ENCODE peak calls at places on chromosomes 6 and 20, in five cellular contexts. I is stomach, K is A549, A is cardiac muscle cell, Q is RPMI8226. N is an unnamed sample.
A peak's percentile ranks its signal among the peaks of the same experiment; 100 is the strongest.

GRCh38 chr20:20212675-20213096 is 155.2 kb upstream of the INSM1 start:
- DNase-seq in A (no peak), K (no peak), I (no peak), Q (no peak), N (no peak)

GRCh38 chr20:64255361-64256281 is at the start of gene PCMTD2:
- DNase-seq in I (peak; percentile 85), A (peak; percentile 93), Q (peak; percentile 93), K (peak; percentile 90), N (peak; percentile 100)

GRCh38 chr6:110633731-110634130 is 157.3 kb upstream of the SLC22A16 start:
- DNase-seq in I (no peak), Q (no peak), A (no peak), K (no peak), N (no peak)

GRCh38 chr20:36717657-36718056 is 28.2 kb downstream of the NDRG3 start:
- DNase-seq in K (no peak), Q (peak; percentile 19), A (peak; percentile 19), I (no peak), N (no peak)

GRCh38 chr6:36604090-36605060 is 10.2 kb downstream of the SRSF3 start:
- DNase-seq in Q (no peak), A (no peak), K (no peak), I (no peak), N (no peak)

GRCh38 chr6:150325093-150325772 is 43.6 kb upstream of the IYD start:
- DNase-seq in A (no peak), Q (no peak), K (no peak), I (peak; percentile 67), N (no peak)

GRCh38 chr6:36487698-36488097 is 44.9 kb downstream of the KCTD20 start:
- DNase-seq in A (no peak), I (no peak), K (no peak), Q (no peak), N (no peak)

GRCh38 chr6:33740204-33740608 is 6.5 kb downstream of the IP6K3 start:
- DNase-seq in K (no peak), A (no peak), I (no peak), Q (no peak), N (no peak)

GRCh38 chr6:484086-484728 is 92.7 kb downstream of the IRF4 start:
- DNase-seq in A (no peak), I (no peak), Q (no peak), K (no peak), N (no peak)

GRCh38 chr6:140174509-140174908 is 800.1 kb upstream of the CITED2 start:
- DNase-seq in K (peak; percentile 10), Q (no peak), A (no peak), I (no peak), N (peak; percentile 65)

N was measured in HTR-8/SVneo.